ENCODE peak calls at places on chromosomes 1 and 21, in eight cellular contexts. One of them, this sample, is unnamed.

GRCh38 chr1:209890606-209891330 is 47.2 kb upstream of the SYT14 start:
- DNase-seq in Peyer's patch: no peak
- DNase-seq in AG04450: no peak
- DNase-seq in colonic mucosa: no peak
- DNase-seq in CD8-positive, alpha-beta memory T cell: no peak
- DNase-seq in psoas muscle: no peak
- DNase-seq in dorsolateral prefrontal cortex: no peak
- DNase-seq in HL-60: no peak
- DNase-seq in this sample: no peak

GRCh38 chr21:29230541-29231275 is 68.0 kb upstream of the BACH1 start:
- DNase-seq in Peyer's patch: no peak
- DNase-seq in AG04450: no peak
- DNase-seq in CD8-positive, alpha-beta memory T cell: no peak
- DNase-seq in dorsolateral prefrontal cortex: no peak
- DNase-seq in colonic mucosa: no peak
- DNase-seq in HL-60: no peak
- DNase-seq in psoas muscle: no peak
- DNase-seq in this sample: no peak

GRCh38 chr1:194233069-194233468 is 1046.7 kb upstream of the B3GALT2 start:
- DNase-seq in CD8-positive, alpha-beta memory T cell: no peak
- DNase-seq in dorsolateral prefrontal cortex: no peak
- DNase-seq in Peyer's patch: no peak
- DNase-seq in colonic mucosa: no peak
- DNase-seq in psoas muscle: no peak
- DNase-seq in AG04450: no peak
- DNase-seq in HL-60: no peak
- DNase-seq in this sample: no peak

GRCh38 chr1:234295039-234295438 is 78.2 kb upstream of the COA6 start:
- DNase-seq in psoas muscle: no peak
- DNase-seq in HL-60: no peak
- DNase-seq in colonic mucosa: no peak
- DNase-seq in CD8-positive, alpha-beta memory T cell: no peak
- DNase-seq in Peyer's patch: no peak
- DNase-seq in dorsolateral prefrontal cortex: no peak
- DNase-seq in AG04450: no peak
- DNase-seq in this sample: no peak

GRCh38 chr1:206933333-206933945 is 11.7 kb upstream of the FCMR start:
- DNase-seq in dorsolateral prefrontal cortex: no peak
- DNase-seq in CD8-positive, alpha-beta memory T cell: peak
- DNase-seq in psoas muscle: peak
- DNase-seq in HL-60: no peak
- DNase-seq in Peyer's patch: no peak
- DNase-seq in colonic mucosa: no peak
- DNase-seq in AG04450: no peak
- DNase-seq in this sample: no peak

GRCh38 chr1:59994302-59995198 is 68.0 kb upstream of the CYP2J2 start:
- DNase-seq in Peyer's patch: no peak
- DNase-seq in colonic mucosa: no peak
- DNase-seq in dorsolateral prefrontal cortex: no peak
- DNase-seq in psoas muscle: no peak
- DNase-seq in CD8-positive, alpha-beta memory T cell: no peak
- DNase-seq in HL-60: no peak
- DNase-seq in AG04450: no peak
- DNase-seq in this sample: peak

GRCh38 chr1:211543003-211543402 is 36.0 kb downstream of the SLC30A1 start:
- DNase-seq in colonic mucosa: no peak
- DNase-seq in HL-60: no peak
- DNase-seq in psoas muscle: no peak
- DNase-seq in Peyer's patch: no peak
- DNase-seq in AG04450: no peak
- DNase-seq in dorsolateral prefrontal cortex: no peak
- DNase-seq in CD8-positive, alpha-beta memory T cell: no peak
- DNase-seq in this sample: no peak

GRCh38 chr1:40802078-40803075 is 18.8 kb downstream of the KCNQ4 start:
- DNase-seq in psoas muscle: peak
- DNase-seq in colonic mucosa: peak
- DNase-seq in CD8-positive, alpha-beta memory T cell: peak
- DNase-seq in dorsolateral prefrontal cortex: no peak
- DNase-seq in AG04450: peak
- DNase-seq in Peyer's patch: peak
- DNase-seq in HL-60: peak
- DNase-seq in this sample: peak

GRCh38 chr1:67468066-67468718 is 38.0 kb upstream of the SERBP1 start:
- DNase-seq in dorsolateral prefrontal cortex: no peak
- DNase-seq in CD8-positive, alpha-beta memory T cell: no peak
- DNase-seq in Peyer's patch: no peak
- DNase-seq in colonic mucosa: no peak
- DNase-seq in psoas muscle: peak
- DNase-seq in HL-60: no peak
- DNase-seq in AG04450: no peak
- DNase-seq in this sample: no peak

GRCh38 chr1:88800382-88801051 is 90.8 kb downstream of the GTF2B start:
- DNase-seq in psoas muscle: no peak
- DNase-seq in HL-60: no peak
- DNase-seq in Peyer's patch: no peak
- DNase-seq in colonic mucosa: peak
- DNase-seq in CD8-positive, alpha-beta memory T cell: peak
- DNase-seq in dorsolateral prefrontal cortex: no peak
- DNase-seq in AG04450: no peak
- DNase-seq in this sample: no peak

GRCh38 chr1:27528701-27529637 is 39.0 kb upstream of the WASF2 start:
- DNase-seq in colonic mucosa: peak
- DNase-seq in Peyer's patch: no peak
- DNase-seq in dorsolateral prefrontal cortex: peak
- DNase-seq in HL-60: no peak
- DNase-seq in psoas muscle: peak
- DNase-seq in CD8-positive, alpha-beta memory T cell: no peak
- DNase-seq in AG04450: peak
- DNase-seq in this sample: peak

GRCh38 chr1:38246955-38247952 is 200.7 kb upstream of the POU3F1 start:
- DNase-seq in HL-60: no peak
- DNase-seq in Peyer's patch: peak
- DNase-seq in AG04450: no peak
- DNase-seq in colonic mucosa: peak
- DNase-seq in psoas muscle: no peak
- DNase-seq in CD8-positive, alpha-beta memory T cell: no peak
- DNase-seq in dorsolateral prefrontal cortex: no peak
- DNase-seq in this sample: no peak

GRCh38 chr1:1946540-1946939 is 27.5 kb upstream of the TMEM52 start:
- DNase-seq in Peyer's patch: no peak
- DNase-seq in CD8-positive, alpha-beta memory T cell: no peak
- DNase-seq in HL-60: no peak
- DNase-seq in dorsolateral prefrontal cortex: no peak
- DNase-seq in colonic mucosa: no peak
- DNase-seq in psoas muscle: peak
- DNase-seq in AG04450: no peak
- DNase-seq in this sample: peak

GRCh38 chr1:211591980-211592493 is 13.1 kb upstream of the SLC30A1 start:
- DNase-seq in colonic mucosa: no peak
- DNase-seq in CD8-positive, alpha-beta memory T cell: no peak
- DNase-seq in dorsolateral prefrontal cortex: no peak
- DNase-seq in Peyer's patch: no peak
- DNase-seq in psoas muscle: no peak
- DNase-seq in HL-60: no peak
- DNase-seq in AG04450: no peak
- DNase-seq in this sample: no peak

GRCh38 chr1:9291914-9292360 is 757 bp upstream of the SPSB1 start:
- DNase-seq in dorsolateral prefrontal cortex: no peak
- DNase-seq in colonic mucosa: peak
- DNase-seq in HL-60: no peak
- DNase-seq in psoas muscle: peak
- DNase-seq in Peyer's patch: peak
- DNase-seq in AG04450: no peak
- DNase-seq in CD8-positive, alpha-beta memory T cell: no peak
- DNase-seq in this sample: peak

GRCh38 chr1:21266119-21266774 is 24.0 kb downstream of the ECE1 start:
- DNase-seq in AG04450: no peak
- DNase-seq in colonic mucosa: no peak
- DNase-seq in Peyer's patch: no peak
- DNase-seq in psoas muscle: peak
- DNase-seq in HL-60: no peak
- DNase-seq in dorsolateral prefrontal cortex: no peak
- DNase-seq in CD8-positive, alpha-beta memory T cell: no peak
- DNase-seq in this sample: no peak

GRCh38 chr21:45923146-45923545 is 58.4 kb upstream of the COL6A1 start:
- DNase-seq in psoas muscle: peak
- DNase-seq in dorsolateral prefrontal cortex: peak
- DNase-seq in colonic mucosa: peak
- DNase-seq in CD8-positive, alpha-beta memory T cell: peak
- DNase-seq in HL-60: no peak
- DNase-seq in AG04450: peak
- DNase-seq in Peyer's patch: no peak
- DNase-seq in this sample: peak

GRCh38 chr1:119724611-119725218 is 13.0 kb downstream of the PHGDH start:
- DNase-seq in CD8-positive, alpha-beta memory T cell: no peak
- DNase-seq in Peyer's patch: no peak
- DNase-seq in psoas muscle: no peak
- DNase-seq in AG04450: no peak
- DNase-seq in HL-60: no peak
- DNase-seq in dorsolateral prefrontal cortex: no peak
- DNase-seq in colonic mucosa: no peak
- DNase-seq in this sample: no peak

GRCh38 chr1:82562448-82562847 is 761.7 kb downstream of the ADGRL2 start:
- DNase-seq in AG04450: no peak
- DNase-seq in Peyer's patch: no peak
- DNase-seq in CD8-positive, alpha-beta memory T cell: no peak
- DNase-seq in HL-60: no peak
- DNase-seq in psoas muscle: no peak
- DNase-seq in dorsolateral prefrontal cortex: no peak
- DNase-seq in colonic mucosa: no peak
- DNase-seq in this sample: no peak

DNA sequence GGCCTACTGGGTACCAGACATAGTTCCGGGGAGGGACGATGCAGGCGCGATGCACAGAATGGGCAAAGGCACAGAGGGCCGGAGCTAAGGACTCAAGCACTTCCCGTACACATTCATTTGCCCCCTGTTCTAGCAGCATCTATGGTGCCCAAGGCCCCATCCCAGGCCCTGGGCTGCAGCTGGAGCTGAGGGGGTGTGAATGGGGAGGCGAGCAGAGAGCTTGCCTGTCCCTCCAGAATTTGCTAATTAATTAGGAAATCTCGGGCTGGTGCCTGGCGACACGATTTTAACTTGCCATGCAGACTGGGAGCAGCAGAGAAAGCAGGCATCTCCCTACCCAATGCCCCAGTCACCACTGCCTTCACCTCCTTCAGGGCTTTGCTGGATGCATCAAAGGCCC is 35.9 kb downstream of the EPHA2 start:
- DNase-seq in Peyer's patch: peak
- DNase-seq in colonic mucosa: no peak
- DNase-seq in CD8-positive, alpha-beta memory T cell: no peak
- DNase-seq in HL-60: no peak
- DNase-seq in dorsolateral prefrontal cortex: no peak
- DNase-seq in AG04450: no peak
- DNase-seq in psoas muscle: no peak
- DNase-seq in this sample: no peak
- H3K27ac ChIP-seq in Peyer's patch: no peak
- H3K27ac ChIP-seq in colonic mucosa: no peak
- H3K27ac ChIP-seq in CD8-positive, alpha-beta memory T cell: no peak
- H3K27ac ChIP-seq in HL-60: no peak
- H3K27ac ChIP-seq in dorsolateral prefrontal cortex: no peak
- H3K27ac ChIP-seq in AG04450: no peak
- H3K27ac ChIP-seq in psoas muscle: no peak
- H3K27ac ChIP-seq in this sample: no peak

GRCh38 chr1:212952596-212952995 is 2.3 kb downstream of the VASH2 start:
- DNase-seq in CD8-positive, alpha-beta memory T cell: no peak
- DNase-seq in colonic mucosa: no peak
- DNase-seq in Peyer's patch: no peak
- DNase-seq in HL-60: no peak
- DNase-seq in dorsolateral prefrontal cortex: no peak
- DNase-seq in AG04450: no peak
- DNase-seq in psoas muscle: no peak
- DNase-seq in this sample: no peak
- H3K27ac ChIP-seq in CD8-positive, alpha-beta memory T cell: no peak
- H3K27ac ChIP-seq in colonic mucosa: no peak
- H3K27ac ChIP-seq in Peyer's patch: no peak
- H3K27ac ChIP-seq in HL-60: no peak
- H3K27ac ChIP-seq in dorsolateral prefrontal cortex: no peak
- H3K27ac ChIP-seq in AG04450: no peak
- H3K27ac ChIP-seq in psoas muscle: no peak
- H3K27ac ChIP-seq in this sample: no peak

GRCh38 chr1:94095744-94096469 is 25.0 kb downstream of the ABCA4 start:
- DNase-seq in Peyer's patch: no peak
- DNase-seq in psoas muscle: peak
- DNase-seq in AG04450: no peak
- DNase-seq in dorsolateral prefrontal cortex: no peak
- DNase-seq in HL-60: no peak
- DNase-seq in colonic mucosa: no peak
- DNase-seq in CD8-positive, alpha-beta memory T cell: no peak
- DNase-seq in this sample: peak

GRCh38 chr1:94099303-94099702 is 21.6 kb downstream of the ABCA4 start:
- DNase-seq in CD8-positive, alpha-beta memory T cell: no peak
- DNase-seq in dorsolateral prefrontal cortex: no peak
- DNase-seq in Peyer's patch: no peak
- DNase-seq in psoas muscle: no peak
- DNase-seq in AG04450: no peak
- DNase-seq in colonic mucosa: no peak
- DNase-seq in HL-60: no peak
- DNase-seq in this sample: no peak

GRCh38 chr1:94095112-94095637 is 25.8 kb downstream of the ABCA4 start:
- DNase-seq in AG04450: peak
- DNase-seq in dorsolateral prefrontal cortex: peak
- DNase-seq in psoas muscle: peak
- DNase-seq in CD8-positive, alpha-beta memory T cell: no peak
- DNase-seq in HL-60: no peak
- DNase-seq in colonic mucosa: peak
- DNase-seq in Peyer's patch: peak
- DNase-seq in this sample: peak

GRCh38 chr1:94098585-94099111 is 22.3 kb downstream of the ABCA4 start:
- DNase-seq in CD8-positive, alpha-beta memory T cell: no peak
- DNase-seq in AG04450: no peak
- DNase-seq in colonic mucosa: peak
- DNase-seq in psoas muscle: no peak
- DNase-seq in HL-60: no peak
- DNase-seq in dorsolateral prefrontal cortex: no peak
- DNase-seq in Peyer's patch: no peak
- DNase-seq in this sample: no peak

GRCh38 chr1:94096797-94097549 is 24.0 kb downstream of the ABCA4 start:
- DNase-seq in psoas muscle: peak
- DNase-seq in AG04450: peak
- DNase-seq in HL-60: no peak
- DNase-seq in colonic mucosa: no peak
- DNase-seq in CD8-positive, alpha-beta memory T cell: no peak
- DNase-seq in Peyer's patch: no peak
- DNase-seq in dorsolateral prefrontal cortex: no peak
- DNase-seq in this sample: peak
- H3K27ac ChIP-seq in psoas muscle: peak
- H3K27ac ChIP-seq in AG04450: peak
- H3K27ac ChIP-seq in HL-60: no peak
- H3K27ac ChIP-seq in colonic mucosa: no peak
- H3K27ac ChIP-seq in CD8-positive, alpha-beta memory T cell: no peak
- H3K27ac ChIP-seq in Peyer's patch: peak
- H3K27ac ChIP-seq in dorsolateral prefrontal cortex: no peak
- H3K27ac ChIP-seq in this sample: peak

DNA sequence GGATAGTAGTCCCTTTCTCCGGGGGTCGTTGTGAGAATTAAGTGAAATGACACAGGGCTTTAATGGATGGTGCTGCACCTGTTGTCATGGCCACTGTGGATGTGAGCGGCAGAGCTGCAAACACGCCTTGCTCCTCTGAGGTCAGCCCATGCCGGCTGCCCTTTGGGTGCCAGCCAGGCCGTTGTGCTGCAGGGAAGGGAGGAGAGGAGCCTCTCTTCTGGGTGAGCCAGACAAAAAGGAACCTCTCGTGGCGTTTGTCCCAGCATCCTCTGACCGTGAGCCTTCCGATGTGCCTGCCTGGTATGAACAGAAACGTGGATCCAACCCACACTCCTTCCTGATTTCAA is 383.0 kb upstream of the VAMP3 start:
- DNase-seq in colonic mucosa: peak
- DNase-seq in CD8-positive, alpha-beta memory T cell: no peak
- DNase-seq in Peyer's patch: no peak
- DNase-seq in AG04450: no peak
- DNase-seq in psoas muscle: no peak
- DNase-seq in dorsolateral prefrontal cortex: no peak
- DNase-seq in HL-60: no peak
- DNase-seq in this sample: peak
- H3K27ac ChIP-seq in colonic mucosa: no peak
- H3K27ac ChIP-seq in CD8-positive, alpha-beta memory T cell: no peak
- H3K27ac ChIP-seq in Peyer's patch: no peak
- H3K27ac ChIP-seq in AG04450: no peak
- H3K27ac ChIP-seq in psoas muscle: no peak
- H3K27ac ChIP-seq in dorsolateral prefrontal cortex: no peak
- H3K27ac ChIP-seq in HL-60: no peak
- H3K27ac ChIP-seq in this sample: no peak